ENCODE peak calls at places on chromosomes 5 and 9, in ten cellular contexts. A is stomach, T is adrenal gland, V is transverse colon, Q is K562, K is HepG2, P is ovary, D is A549, J is body of pancreas, W is NB4. Y is an unnamed sample.

GRCh38 chr5:127072861-127073846 is at the start of gene C5orf63:
- DNase-seq in V (peak), J (peak), P (peak), K (peak), W (peak), A (peak), Q (peak), T (peak), D (peak), Y (peak)

GRCh38 chr5:177099422-177100093 is 12.8 kb downstream of the FGFR4 start:
- DNase-seq in K (no peak), T (no peak), A (no peak), Q (peak), V (peak), D (no peak), J (peak), W (no peak), P (no peak), Y (no peak)

GRCh38 chr5:150227606-150228273 is 37.9 kb downstream of the SLC6A7 start:
- DNase-seq in V (no peak), P (no peak), D (no peak), A (no peak), T (no peak), K (no peak), Q (no peak), J (no peak), W (peak), Y (no peak)

GRCh38 chr9:130713286-130713975 is 19.9 kb downstream of the EXOSC2 start:
- DNase-seq in D (no peak), P (no peak), K (no peak), T (peak), A (no peak), W (peak), V (peak), Q (no peak), J (peak), Y (peak)

GRCh38 chr9:34659592-34660253 is 2.7 kb downstream of the CCL27 start:
- DNase-seq in P (no peak), Q (no peak), A (no peak), D (no peak), W (peak), V (peak), T (no peak), J (peak), K (no peak), Y (peak)

GRCh38 chr9:99197124-99197630 is 24.6 kb downstream of the ALG2 start:
- DNase-seq in D (no peak), A (no peak), P (no peak), Q (no peak), W (no peak), K (no peak), V (no peak), T (no peak), J (no peak), Y (no peak)

GRCh38 chr9:121956808-121957207 is 136.3 kb downstream of the TTLL11 start:
- DNase-seq in J (no peak), A (no peak), T (peak), Q (no peak), D (no peak), P (no peak), W (no peak), K (no peak), V (no peak), Y (no peak)

GRCh38 chr9:80204054-80204453 is 632.3 kb downstream of the TLE4 start:
- DNase-seq in J (no peak), A (no peak), T (no peak), D (no peak), Q (no peak), K (no peak), V (no peak), W (no peak), P (no peak), Y (no peak)

GRCh38 chr9:128554155-128554862 is 1.9 kb downstream of the SPTAN1 start:
- DNase-seq in T (peak), W (peak), D (peak), A (peak), V (peak), P (peak), Q (peak), J (peak), K (peak), Y (peak)

GRCh38 chr5:94433393-94434149 is 184.8 kb downstream of the KIAA0825 start:
- DNase-seq in J (peak), P (no peak), W (peak), K (peak), T (no peak), A (peak), D (no peak), Q (no peak), V (no peak), Y (no peak)

GRCh38 chr5:180034564-180034963 is 37.0 kb downstream of the RNF130 start:
- DNase-seq in V (no peak), W (peak), A (no peak), T (no peak), J (no peak), D (no peak), K (no peak), P (no peak), Q (no peak), Y (no peak)

GRCh38 chr5:113047234-113047633 is 70.6 kb downstream of the DCP2 start:
- DNase-seq in Q (peak), D (no peak), A (no peak), J (no peak), P (peak), T (no peak), W (no peak), V (no peak), K (no peak), Y (no peak)

GRCh38 chr9:128886211-128886826 is 4.4 kb downstream of the LRRC8A start:
- DNase-seq in D (no peak), Q (no peak), A (no peak), J (no peak), T (no peak), K (no peak), W (no peak), V (no peak), P (no peak), Y (no peak)

GRCh38 chr9:120386390-120387131 is 193.4 kb downstream of the CDK5RAP2 start:
- DNase-seq in T (no peak), K (peak), J (peak), D (no peak), W (no peak), A (peak), P (peak), V (no peak), Q (no peak), Y (no peak)

GRCh38 chr9:98571643-98572042 is 137.1 kb downstream of the GABBR2 start:
- DNase-seq in P (no peak), A (no peak), V (no peak), W (no peak), Q (no peak), K (no peak), T (no peak), D (no peak), J (no peak), Y (no peak)

GRCh38 chr9:124660341-124660801 is 110.7 kb downstream of the NR6A1 start:
- DNase-seq in J (peak), K (peak), W (peak), Q (no peak), D (no peak), A (no peak), P (no peak), V (peak), T (no peak), Y (peak)

GRCh38 chr9:32069169-32069813 is 315.2 kb upstream of the ACO1 start:
- DNase-seq in A (no peak), D (no peak), Q (no peak), P (no peak), V (no peak), T (no peak), W (peak), J (no peak), K (peak), Y (no peak)

GRCh38 chr5:177500685-177501522 is 3.5 kb upstream of the PDLIM7 start:
- DNase-seq in V (peak), A (peak), J (peak), D (peak), K (peak), W (peak), T (peak), P (peak), Q (peak), Y (peak)

GRCh38 chr9:80649001-80649420 is 1040.3 kb downstream of the TLE1 start:
- DNase-seq in A (no peak), V (peak), T (no peak), K (no peak), J (peak), P (no peak), W (no peak), D (no peak), Q (no peak), Y (peak)

GRCh38 chr5:673140-673836 is 19.9 kb downstream of the TPPP start:
- DNase-seq in K (no peak), T (peak), P (no peak), J (peak), W (no peak), D (no peak), A (no peak), V (no peak), Q (no peak), Y (no peak)

GRCh38 chr5:2136728-2137333 is 254.1 kb upstream of the IRX4 start:
- DNase-seq in K (no peak), P (no peak), V (no peak), D (no peak), A (no peak), J (no peak), T (no peak), W (no peak), Q (peak), Y (no peak)

GRCh38 chr5:71873202-71873601 is 154.1 kb downstream of the CARTPT start:
- DNase-seq in Q (no peak), J (no peak), V (no peak), K (no peak), P (no peak), D (no peak), A (no peak), W (no peak), T (no peak), Y (peak)

GRCh38 chr5:125891326-125891725 is 531.9 kb upstream of the GRAMD2B start:
- DNase-seq in Q (no peak), T (no peak), V (no peak), D (no peak), A (no peak), K (no peak), P (no peak), J (no peak), W (no peak), Y (no peak)

GRCh38 chr5:179271821-179272325 is 73.4 kb downstream of the ADAMTS2 start:
- DNase-seq in A (no peak), D (no peak), T (no peak), V (no peak), Q (no peak), W (no peak), K (no peak), J (peak), P (peak), Y (peak)

GRCh38 chr9:123954921-123955320 is 25.0 kb upstream of the DENND1A start:
- DNase-seq in W (peak), D (no peak), Q (no peak), T (no peak), P (no peak), K (no peak), V (no peak), J (no peak), A (no peak), Y (no peak)

GRCh38 chr5:77301447-77301878 is 91.0 kb downstream of the PDE8B start:
- DNase-seq in P (no peak), J (no peak), Q (no peak), T (no peak), A (no peak), V (no peak), K (no peak), D (no peak), W (no peak), Y (no peak)

GRCh38 chr5:179613460-179614071 is 9.9 kb downstream of the HNRNPH1 start:
- DNase-seq in Q (no peak), D (no peak), V (no peak), J (no peak), A (no peak), W (peak), P (no peak), K (no peak), T (no peak), Y (no peak)

GRCh38 chr5:57499262-57500050 is 16.8 kb upstream of the ACTBL2 start:
- DNase-seq in A (no peak), J (peak), W (peak), T (no peak), D (peak), P (no peak), Q (peak), V (no peak), K (peak), Y (peak)

GRCh38 chr5:59328801-59329296 is 564.7 kb downstream of the PDE4D start:
- DNase-seq in V (no peak), Q (no peak), K (no peak), P (peak), J (no peak), A (no peak), W (no peak), T (no peak), D (peak), Y (no peak)

GRCh38 chr5:128920345-128921215 is 44.7 kb upstream of the SLC27A6 start:
- DNase-seq in P (no peak), K (no peak), J (no peak), W (no peak), A (no peak), D (no peak), Q (no peak), T (peak), V (no peak), Y (peak)

GRCh38 chr9:38107811-38108304 is 38.8 kb upstream of the SHB start:
- DNase-seq in V (no peak), A (peak), J (peak), K (no peak), D (no peak), W (no peak), T (no peak), Q (peak), P (no peak), Y (no peak)

DNA sequence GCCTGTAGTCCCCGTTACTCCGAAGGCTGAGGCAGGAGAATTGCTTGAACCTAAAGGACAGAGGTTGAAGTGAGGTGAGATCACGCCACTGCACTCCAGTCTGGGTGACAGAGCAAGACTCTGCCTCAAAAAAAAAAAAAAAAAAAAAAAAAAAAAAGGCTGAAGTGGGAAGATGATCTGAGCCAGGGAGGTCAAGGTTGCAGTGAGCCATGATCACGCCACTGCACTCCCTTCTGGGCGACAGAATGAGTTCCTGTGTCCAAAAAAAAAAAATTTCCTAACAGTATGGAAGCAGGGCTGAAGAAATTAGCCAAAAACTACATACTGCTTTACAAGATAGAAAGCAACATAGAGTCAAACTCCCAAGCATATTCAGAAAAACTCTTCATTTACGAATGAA is 132.8 kb downstream of the CPLANE1 start:
- DNase-seq in Q (no peak), V (no peak), T (peak), A (no peak), D (no peak), K (no peak), J (no peak), W (no peak), P (no peak), Y (no peak)
- TF ChIP-seq POLR2A in Q (no peak), V (no peak), T (no peak), A (no peak), D (no peak), K (no peak), J (no peak), W (no peak), P (no peak), Y (no peak)

DNA sequence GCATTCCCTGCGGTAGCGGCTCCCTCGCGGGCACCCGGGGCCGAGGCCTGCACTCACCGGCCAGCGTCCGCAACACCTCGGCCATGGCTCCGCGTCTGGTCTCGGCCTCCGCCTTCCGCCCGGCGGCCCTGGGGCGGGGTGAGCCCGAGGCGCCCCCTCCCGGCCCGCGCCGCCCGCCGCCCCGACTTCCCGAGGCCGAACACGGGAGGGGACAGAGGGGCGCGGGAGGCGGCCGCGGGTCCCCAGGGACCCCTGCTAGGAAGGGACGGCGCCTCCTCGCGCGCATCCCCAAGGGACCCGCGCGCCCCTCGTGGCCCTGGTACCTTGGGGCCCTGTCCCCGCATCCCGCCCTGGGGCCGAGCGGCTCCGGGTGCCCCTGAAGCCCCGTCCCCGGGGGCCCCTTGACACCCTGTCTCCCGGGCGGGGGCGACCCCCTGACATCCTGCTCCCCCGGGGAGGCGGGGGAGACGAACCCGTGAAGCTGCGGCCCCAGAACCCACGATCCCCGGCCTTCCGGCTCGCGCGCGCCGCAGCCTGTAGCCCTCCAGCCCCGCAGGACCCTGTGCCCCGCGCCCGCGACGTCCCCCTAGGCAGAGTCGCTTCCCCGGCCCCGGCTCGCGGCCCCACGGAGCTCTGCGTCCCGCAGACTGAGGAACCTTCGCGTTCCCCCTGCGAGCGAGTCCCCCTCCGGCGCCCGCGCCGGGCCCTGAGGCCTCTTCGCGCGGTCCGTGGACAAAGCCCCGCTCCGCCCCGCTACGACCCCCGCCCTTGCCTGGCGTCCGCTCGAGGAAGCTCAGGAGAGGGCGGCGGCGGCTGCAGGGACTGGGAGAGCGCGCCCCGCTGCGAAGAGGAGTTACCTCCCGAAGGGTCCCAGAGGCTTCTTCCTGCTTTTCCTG is at the start of gene ABO:
- DNase-seq in P (peak), W (no peak), T (peak), J (peak), Q (peak), K (no peak), A (peak), D (no peak), V (peak), Y (peak)
- H3K4me3 ChIP-seq in P (peak), W (no peak), T (no peak), J (peak), Q (peak), K (no peak), A (peak), D (peak), V (peak), Y (peak)

GRCh38 chr5:36492998-36493655 is 113.3 kb upstream of the SLC1A3 start:
- DNase-seq in K (no peak), P (no peak), Q (no peak), J (no peak), A (no peak), D (no peak), V (no peak), T (no peak), W (no peak), Y (no peak)

GRCh38 chr5:36494028-36494427 is 112.4 kb upstream of the SLC1A3 start:
- DNase-seq in Q (no peak), D (no peak), T (no peak), P (no peak), V (no peak), K (no peak), W (no peak), J (no peak), A (no peak), Y (no peak)

GRCh38 chr5:36495638-36496010 is 110.8 kb upstream of the SLC1A3 start:
- DNase-seq in P (no peak), D (no peak), J (no peak), W (no peak), T (no peak), A (no peak), V (no peak), Q (no peak), K (no peak), Y (no peak)

GRCh38 chr5:36494756-36495637 is 111.4 kb upstream of the SLC1A3 start:
- DNase-seq in Q (no peak), D (no peak), K (no peak), T (no peak), A (no peak), J (peak), P (no peak), W (no peak), V (no peak), Y (peak)

GRCh38 chr5:36496471-36496870 is 109.9 kb upstream of the SLC1A3 start:
- DNase-seq in K (no peak), V (no peak), D (no peak), Q (no peak), T (no peak), J (no peak), W (no peak), A (no peak), P (no peak), Y (no peak)
- TF ChIP-seq CTCF in K (no peak), V (no peak), D (no peak), Q (no peak), T (no peak), J (no peak), W (no peak), A (no peak), P (no peak), Y (no peak)

GRCh38 chr9:4762889-4763521 is 22.0 kb upstream of the AK3 start:
- DNase-seq in V (peak), K (no peak), J (no peak), A (no peak), Q (peak), T (peak), D (no peak), W (peak), P (no peak), Y (peak)
- TF ChIP-seq POLR2A in V (no peak), K (no peak), J (no peak), A (no peak), Q (no peak), T (no peak), D (no peak), W (no peak), P (no peak), Y (no peak)